ENCODE peak calls at places on chromosomes 11 and 22, in seven cellular contexts. P is fibroblast of lung; C is sigmoid colon; B is uterus; U is CD8-positive, alpha-beta T cell; T is cardiac muscle cell; E is thoracic aorta. N is an unnamed sample.
A peak's percentile ranks its signal among the peaks of the same experiment; 100 is the strongest.

GRCh38 chr11:1015826-1016565 is 20.5 kb downstream of the MUC6 start:
- DNase-seq in P (no peak), C (no peak), B (no peak), U (no peak), T (no peak), E (no peak), N (no peak)

GRCh38 chr11:76314741-76315090 is 66.2 kb downstream of the THAP12 start:
- DNase-seq in P (peak; percentile 72), C (no peak), B (no peak), U (no peak), T (no peak), E (no peak), N (no peak)

GRCh38 chr11:60251485-60252207 is 8.7 kb upstream of the MS4A4E start:
- DNase-seq in P (no peak), C (no peak), B (no peak), U (peak; percentile 11), T (peak; percentile 56), E (no peak), N (no peak)

GRCh38 chr22:26360169-26360885 is 68.7 kb upstream of the ASPHD2 start:
- DNase-seq in P (peak; percentile 59), C (peak; percentile 73), B (peak; percentile 43), U (peak; percentile 68), T (peak; percentile 75), E (peak; percentile 9), N (peak; percentile 77)

GRCh38 chr11:112655386-112655785 is 305.8 kb upstream of the NCAM1 start:
- DNase-seq in P (peak; percentile 88), C (peak; percentile 84), B (peak; percentile 95), U (no peak), T (peak; percentile 38), E (peak; percentile 45), N (no peak)

GRCh38 chr11:34161361-34161760 is 55.9 kb downstream of the NAT10 start:
- DNase-seq in P (no peak), C (no peak), B (no peak), U (no peak), T (no peak), E (no peak), N (no peak)

GRCh38 chr11:57306156-57306876 is 18.4 kb downstream of the TNKS1BP1 start:
- DNase-seq in P (no peak), C (peak; percentile 55), B (no peak), U (no peak), T (no peak), E (no peak), N (no peak)

GRCh38 chr11:113697798-113698407 is 8.2 kb downstream of the TMPRSS5 start:
- DNase-seq in P (peak; percentile 51), C (no peak), B (no peak), U (no peak), T (no peak), E (no peak), N (no peak)

GRCh38 chr11:134266841-134267251 is 9.3 kb upstream of the GLB1L3 start:
- DNase-seq in P (peak; percentile 88), C (no peak), B (no peak), U (no peak), T (no peak), E (no peak), N (no peak)

GRCh38 chr11:88059326-88059725 is 115.9 kb downstream of the RAB38 start:
- DNase-seq in P (peak; percentile 70), C (no peak), B (no peak), U (no peak), T (no peak), E (no peak), N (no peak)

GRCh38 chr11:110777765-110778164 is 65.5 kb upstream of the ARHGAP20 start:
- DNase-seq in P (peak; percentile 72), C (no peak), B (peak; percentile 18), U (no peak), T (no peak), E (no peak), N (no peak)

GRCh38 chr11:87926250-87926970 is 248.8 kb downstream of the RAB38 start:
- DNase-seq in P (peak; percentile 71), C (no peak), B (no peak), U (no peak), T (no peak), E (no peak), N (no peak)

GRCh38 chr11:57001674-57002401 is 13.1 kb downstream of the OR5AK2 start:
- DNase-seq in P (no peak), C (no peak), B (no peak), U (no peak), T (no peak), E (no peak), N (no peak)

GRCh38 chr22:21615731-21616130 is 14.1 kb downstream of the YDJC start:
- DNase-seq in P (no peak), C (no peak), B (no peak), U (no peak), T (no peak), E (no peak), N (no peak)

GRCh38 chr11:31327417-31327816 is 42.1 kb downstream of the DCDC1 start:
- DNase-seq in P (no peak), C (no peak), B (no peak), U (no peak), T (no peak), E (no peak), N (no peak)

GRCh38 chr22:38078046-38078840 is 5.7 kb downstream of the SLC16A8 start:
- DNase-seq in P (no peak), C (peak; percentile 62), B (no peak), U (no peak), T (no peak), E (no peak), N (no peak)

GRCh38 chr11:111934301-111934700 is 2.8 kb upstream of the DIXDC1 start:
- DNase-seq in P (no peak), C (no peak), B (no peak), U (no peak), T (no peak), E (no peak), N (peak; percentile 19)

GRCh38 chr11:12413141-12414055 is 36.0 kb downstream of the PARVA start:
- DNase-seq in P (peak; percentile 59), C (no peak), B (no peak), U (no peak), T (no peak), E (no peak), N (no peak)

GRCh38 chr11:20397281-20397680 is 9.8 kb downstream of the PRMT3 start:
- DNase-seq in P (peak; percentile 48), C (no peak), B (no peak), U (peak; percentile 16), T (peak; percentile 36), E (no peak), N (no peak)

DNA sequence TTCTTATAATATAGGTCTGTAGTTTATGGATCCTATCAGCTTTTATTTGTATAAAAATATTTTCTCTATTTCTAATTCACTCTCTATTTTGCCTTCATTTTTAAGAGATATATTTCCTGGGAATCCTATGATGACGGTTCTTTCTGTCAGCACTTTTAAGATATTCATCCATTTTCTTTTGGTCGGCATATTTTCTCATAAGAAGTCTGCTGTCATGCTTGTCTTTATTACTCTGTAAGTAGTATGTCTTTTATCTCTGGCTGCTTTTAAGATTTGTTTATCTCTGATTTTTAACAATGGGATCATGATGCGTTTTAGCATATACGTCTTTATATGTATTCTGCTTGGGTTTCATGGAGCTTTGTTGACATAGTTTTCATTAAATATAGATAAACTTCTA is 175.5 kb downstream of the SNX19 start:
- DNase-seq in P (peak; percentile 39), C (no peak), B (no peak), U (no peak), T (no peak), E (no peak), N (no peak)
- H3K9me3 ChIP-seq in P (no peaks in the 10 kb centered on the region), C (no peaks in the 10 kb centered on the region), B (peaks cover 14% of the 10 kb centered on the region), U (no peaks in the 10 kb centered on the region), T (no peaks in the 10 kb centered on the region), E (peaks cover 17% of the 10 kb centered on the region), N (no peaks in the 10 kb centered on the region)

DNA sequence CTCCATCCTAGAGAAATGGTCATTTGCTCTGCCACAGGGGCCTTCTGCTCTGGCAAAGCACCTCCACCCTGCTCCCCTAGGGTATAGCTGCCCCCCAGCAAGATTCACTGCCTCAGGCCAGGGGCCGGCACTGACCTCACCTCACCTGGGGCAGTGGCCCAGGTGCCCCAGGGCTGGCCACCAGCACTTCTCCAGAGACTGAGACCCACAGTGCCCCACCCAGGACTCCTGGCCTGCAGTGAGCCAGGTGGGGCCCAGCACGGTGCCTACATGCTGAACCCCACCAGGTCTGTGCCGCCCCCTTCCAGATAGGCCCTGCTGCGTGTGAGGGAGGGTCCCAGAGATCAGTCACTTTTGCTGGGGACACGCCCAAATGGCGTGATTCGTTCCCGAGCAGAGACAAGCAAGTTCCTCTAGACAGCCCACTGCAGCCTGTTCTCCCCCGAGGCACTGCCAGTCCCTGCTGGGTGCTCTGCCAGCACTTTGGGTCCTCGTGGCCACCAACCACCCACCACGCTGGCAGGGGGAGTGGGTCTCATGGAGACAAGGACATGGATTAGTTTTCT is 10.7 kb downstream of the GNB1L start:
- DNase-seq in P (no peak), C (peak; percentile 64), B (no peak), U (no peak), T (no peak), E (no peak), N (no peak)
- H3K27ac ChIP-seq in P (no peak overlapping the region), C (no peak overlapping the region), B (peak overlapping the region; percentile 49), U (no peak overlapping the region), T (no peak overlapping the region), E (peak overlapping the region; percentile 82), N (peak overlapping the region; percentile 70)

DNA sequence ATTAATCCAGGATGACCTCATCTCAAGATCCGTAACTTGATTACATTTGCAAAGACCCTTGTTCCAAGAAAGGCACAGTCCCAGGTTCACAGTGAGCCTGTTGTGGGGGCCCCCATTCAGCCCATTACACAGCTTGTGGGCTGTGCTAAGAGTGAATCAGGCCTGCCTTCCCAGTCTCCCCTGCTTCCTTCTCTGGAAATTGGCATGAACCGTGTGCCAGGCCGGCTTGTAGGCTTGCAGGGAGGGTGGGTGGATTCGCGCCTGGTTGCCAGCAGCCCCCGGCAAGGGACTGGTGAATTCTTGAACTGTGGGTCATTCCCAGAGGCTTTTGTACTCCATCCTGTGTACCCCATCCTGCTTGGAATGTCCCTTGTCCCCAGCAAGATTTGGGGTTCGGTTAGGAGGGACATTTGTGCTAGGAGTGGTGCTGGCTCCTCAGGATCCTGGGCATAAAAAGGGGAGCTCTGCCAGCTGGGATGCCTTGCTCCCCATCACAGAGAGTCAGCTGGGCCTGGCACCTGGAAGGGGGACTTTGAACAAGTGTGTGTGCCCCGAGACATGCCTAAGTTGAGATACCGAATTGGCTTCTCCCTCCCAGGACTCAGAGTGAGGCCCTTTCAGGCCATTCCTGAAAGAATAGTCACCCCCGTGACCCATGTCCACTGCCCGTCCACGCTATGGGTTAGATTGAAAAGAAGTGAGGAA is 818.2 kb downstream of the BRD1 start:
- DNase-seq in P (no peak), C (no peak), B (no peak), U (no peak), T (no peak), E (no peak), N (peak; percentile 5)
- H3K9me3 ChIP-seq in P (peaks cover 4% of the 10 kb centered on the region), C (no peaks in the 10 kb centered on the region), B (no peaks in the 10 kb centered on the region), U (no peaks in the 10 kb centered on the region), T (no peaks in the 10 kb centered on the region), E (no peaks in the 10 kb centered on the region), N (no peaks in the 10 kb centered on the region)

DNA sequence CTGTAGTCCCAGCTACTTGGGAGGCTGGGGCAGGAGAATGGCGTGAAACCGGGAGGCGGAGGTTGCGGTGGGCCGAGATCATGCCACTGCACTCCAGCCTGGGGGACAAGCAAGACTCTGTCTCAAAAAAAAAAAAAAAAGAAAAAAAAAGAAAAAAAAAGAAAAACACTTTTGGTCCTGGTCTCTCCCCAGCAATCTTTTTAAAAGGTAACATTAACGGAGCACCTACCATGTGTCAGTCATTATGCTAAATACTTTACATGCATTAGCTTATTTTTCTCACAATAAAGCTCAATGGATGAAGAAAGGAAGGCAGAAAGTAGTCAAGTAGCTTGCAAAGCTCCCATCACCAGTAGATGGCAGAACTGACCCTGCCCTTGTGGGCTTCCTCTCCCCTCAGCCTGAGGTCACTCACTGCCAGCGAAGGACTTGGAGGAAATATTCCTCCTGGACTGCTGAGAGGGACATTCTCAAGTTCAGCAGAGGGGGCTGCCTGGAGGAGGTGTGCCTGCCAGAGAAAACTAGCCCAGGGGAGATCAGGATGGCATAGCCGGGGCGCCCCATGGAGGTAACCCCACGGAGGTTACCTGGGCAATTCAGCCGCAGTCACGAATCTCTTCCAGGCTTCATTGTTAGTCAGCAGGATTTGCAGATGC is 15.5 kb downstream of the APOL3 start:
- DNase-seq in P (peak; percentile 64), C (peak; percentile 89), B (peak; percentile 76), U (peak; percentile 36), T (peak; percentile 80), E (no peak), N (peak; percentile 83)
- H3K27ac ChIP-seq in P (no peak overlapping the region), C (peak overlapping the region; percentile 16), B (peak overlapping the region; percentile 40), U (no peak overlapping the region), T (no peak overlapping the region), E (no peak overlapping the region), N (no peak overlapping the region)